ENCODE peak calls at places on chromosomes 4 and X, in seven cellular contexts. O, E, J, U, S, V and M are unnamed samples.

GRCh38 chrX:37454537-37455285 is 105.5 kb downstream of the PRRG1 start:
- DNase-seq in E (no peak), U (no peak), J (peak), O (no peak), S (no peak), V (no peak), M (no peak)

GRCh38 chrX:20374866-20375530 is 108.3 kb upstream of the RPS6KA3 start:
- DNase-seq in V (no peak), U (no peak), E (no peak), S (peak), J (no peak), O (no peak), M (no peak)

GRCh38 chr4:124711469-124712416 is 789 bp downstream of the ANKRD50 start:
- DNase-seq in U (peak), V (no peak), J (peak), S (no peak), E (peak), O (peak), M (no peak)

GRCh38 chr4:127870688-127871087 is 10.0 kb upstream of the PLK4 start:
- DNase-seq in U (no peak), E (no peak), V (no peak), O (no peak), J (peak), S (no peak), M (no peak)

GRCh38 chrX:107561468-107562215 is 66.7 kb upstream of the PRPS1 start:
- DNase-seq in E (no peak), V (no peak), U (no peak), S (no peak), J (no peak), O (no peak), M (no peak)

GRCh38 chrX:118550792-118551191 is 55.2 kb downstream of the DOCK11 start:
- DNase-seq in E (no peak), U (no peak), V (no peak), O (no peak), J (no peak), S (no peak), M (no peak)

GRCh38 chrX:106802388-106803275 is at the start of gene TBC1D8B:
- DNase-seq in V (no peak), E (peak), O (peak), U (peak), S (peak), J (peak), M (no peak)

GRCh38 chr4:156998500-156999174 is 27.0 kb upstream of the PDGFC start:
- DNase-seq in O (no peak), U (no peak), J (no peak), S (no peak), E (no peak), V (no peak), M (no peak)

GRCh38 chrX:72128881-72129280 is 2.8 kb downstream of the RTL5 start:
- DNase-seq in O (peak), E (peak), V (no peak), U (peak), J (peak), S (peak), M (no peak)